ENCODE peak calls at places on chromosomes 1 and 21, in eight cellular contexts. B is activated CD4-positive, CD25-positive, alpha-beta regulatory T cell; I is brain microvascular endothelial cell; G is endodermal cell; P is putamen; Y is Calu3; T is T follicular helper cell; J is pons. L is an unnamed sample.
A peak's percentile ranks its signal among the peaks of the same experiment; 100 is the strongest.

GRCh38 chr1:205595435-205595834 is 36.4 kb downstream of the ELK4 start:
- DNase-seq in J (no peak), T (no peak), P (no peak), G (no peak), Y (no peak), B (no peak), I (no peak), L (no peak)

GRCh38 chr1:24927886-24928630 is 2.0 kb downstream of the RUNX3 start:
- DNase-seq in B (no peak), P (no peak), G (no peak), Y (no peak), J (no peak), T (no peak), I (no peak), L (no peak)

GRCh38 chr1:101364370-101365120 is 127.7 kb downstream of the S1PR1 start:
- DNase-seq in P (no peak), I (no peak), T (no peak), G (no peak), J (no peak), B (no peak), Y (no peak), L (no peak)

GRCh38 chr1:198265073-198265661 is 108.4 kb downstream of the NEK7 start:
- DNase-seq in T (no peak), Y (no peak), B (no peak), I (peak; percentile 93), J (peak; percentile 34), G (no peak), P (no peak), L (no peak)

GRCh38 chr1:219790834-219791615 is 137.3 kb downstream of the SLC30A10 start:
- DNase-seq in P (no peak), Y (no peak), J (no peak), B (no peak), I (peak; percentile 75), G (no peak), T (no peak), L (peak; percentile 30)

GRCh38 chr21:40512590-40512989 is 334.4 kb downstream of the DSCAM start:
- DNase-seq in J (no peak), Y (no peak), G (peak; percentile 82), P (no peak), B (no peak), I (no peak), T (no peak), L (peak; percentile 30)

GRCh38 chr1:62906428-62906886 is 122.5 kb downstream of the ATG4C start:
- DNase-seq in G (peak; percentile 72), J (no peak), T (no peak), I (peak; percentile 10), Y (no peak), P (no peak), B (no peak), L (no peak)

GRCh38 chr1:3649342-3650247 is at the start of gene WRAP73:
- DNase-seq in Y (peak; percentile 83), T (peak; percentile 81), G (peak; percentile 95), P (peak; percentile 86), B (peak; percentile 78), J (peak; percentile 83), I (peak; percentile 83), L (peak; percentile 94)

GRCh38 chr1:2594641-2595131 is 8.1 kb downstream of the PRXL2B start:
- DNase-seq in G (no peak), P (no peak), Y (no peak), B (no peak), T (no peak), J (no peak), I (no peak), L (no peak)

GRCh38 chr1:234925440-234926251 is 203.0 kb downstream of the TOMM20 start:
- DNase-seq in G (peak; percentile 70), Y (peak; percentile 71), T (no peak), J (peak; percentile 66), I (peak; percentile 98), B (no peak), P (no peak), L (peak; percentile 63)

GRCh38 chr1:180358649-180359048 is 128.6 kb downstream of the LHX4 start:
- DNase-seq in G (no peak), Y (no peak), J (peak; percentile 13), T (no peak), P (peak; percentile 5), B (no peak), I (peak; percentile 25), L (no peak)

GRCh38 chr1:151946366-151946764 is 37.1 kb upstream of the THEM4 start:
- DNase-seq in P (no peak), B (no peak), J (no peak), Y (peak; percentile 36), I (no peak), T (no peak), G (no peak), L (peak; percentile 83)

GRCh38 chr21:41187537-41188025 is 19.6 kb downstream of the BACE2 start:
- DNase-seq in T (no peak), G (no peak), J (no peak), B (no peak), Y (no peak), P (no peak), I (no peak), L (no peak)

GRCh38 chr21:45109831-45110492 is 35.6 kb downstream of the ADARB1 start:
- DNase-seq in B (no peak), Y (no peak), T (no peak), J (peak; percentile 42), I (peak; percentile 56), P (peak; percentile 39), G (no peak), L (no peak)

GRCh38 chr1:245420926-245421325 is 266.1 kb downstream of the KIF26B start:
- DNase-seq in B (no peak), T (no peak), J (no peak), Y (no peak), G (no peak), I (no peak), P (no peak), L (no peak)

GRCh38 chr1:112325504-112325903 is 70.5 kb upstream of the CTTNBP2NL start:
- DNase-seq in J (no peak), G (peak; percentile 88), B (no peak), I (no peak), T (no peak), Y (no peak), P (no peak), L (no peak)

GRCh38 chr1:212612251-212612961 is 3.8 kb downstream of the ATF3 start:
- DNase-seq in I (no peak), B (no peak), J (no peak), T (no peak), Y (no peak), G (no peak), P (no peak), L (peak; percentile 41)

GRCh38 chr1:37533317-37534093 is 18.9 kb upstream of the MEAF6 start:
- DNase-seq in P (no peak), T (no peak), B (no peak), I (no peak), G (no peak), Y (no peak), J (no peak), L (no peak)

GRCh38 chr1:186289943-186290560 is 85.0 kb downstream of the TPR start:
- DNase-seq in P (no peak), I (no peak), B (no peak), J (no peak), Y (no peak), G (no peak), T (no peak), L (no peak)

GRCh38 chr1:95039360-95040031 is 33.3 kb downstream of the ALG14 start:
- DNase-seq in G (peak; percentile 69), J (no peak), T (no peak), I (no peak), P (no peak), Y (peak; percentile 15), B (no peak), L (no peak)

GRCh38 chr21:20443558-20444155 is 554.6 kb upstream of the NCAM2 start:
- DNase-seq in P (no peak), J (peak; percentile 6), T (no peak), B (no peak), Y (no peak), G (peak; percentile 47), I (no peak), L (peak; percentile 43)

GRCh38 chr1:174000274-174000852 is 21.8 kb downstream of the RC3H1 start:
- DNase-seq in B (no peak), P (no peak), J (no peak), Y (no peak), T (no peak), I (peak; percentile 30), G (no peak), L (no peak)

GRCh38 chr1:117645343-117645742 is 39.5 kb downstream of the TENT5C start:
- DNase-seq in J (no peak), B (no peak), T (no peak), G (no peak), P (no peak), I (no peak), Y (no peak), L (no peak)

GRCh38 chr1:117696567-117696966 is 90.7 kb downstream of the TENT5C start:
- DNase-seq in J (no peak), G (no peak), T (no peak), P (no peak), I (no peak), Y (no peak), B (no peak), L (no peak)